ENCODE peak calls at places on chromosomes 12 and 14, in five cellular contexts. P, F, H, A and Z are unnamed samples.
A peak's percentile ranks its signal among the peaks of the same experiment; 100 is the strongest.

GRCh38 chr14:105211086-105211757 is 30.1 kb upstream of the NUDT14 start:
- DNase-seq in P (no peak), F (no peak), H (no peak), A (no peak), Z (no peak)

GRCh38 chr14:54722791-54723432 is 156.0 kb downstream of the SAMD4A start:
- DNase-seq in P (peak; percentile 37), F (no peak), H (no peak), A (no peak), Z (peak; percentile 62)

GRCh38 chr12:105331805-105332251 is 1.3 kb downstream of the C12orf75 start:
- DNase-seq in P (no peak), F (no peak), H (no peak), A (no peak), Z (no peak)

GRCh38 chr14:104985675-104986486 is at the start of gene CLBA1:
- DNase-seq in P (peak; percentile 99), F (peak; percentile 94), H (peak; percentile 96), A (peak; percentile 75), Z (peak; percentile 95)

GRCh38 chr14:50666772-50667490 is 1.2 kb downstream of the SAV1 start:
- DNase-seq in P (peak; percentile 33), F (peak; percentile 60), H (no peak), A (peak; percentile 30), Z (peak; percentile 15)

GRCh38 chr12:131390408-131391100 is 320.3 kb upstream of the SFSWAP start:
- DNase-seq in P (no peak), F (no peak), H (no peak), A (no peak), Z (peak; percentile 26)

GRCh38 chr14:92848941-92849340 is 54.8 kb downstream of the GOLGA5 start:
- DNase-seq in P (no peak), F (no peak), H (no peak), A (no peak), Z (no peak)

GRCh38 chr14:59123975-59124374 is 64.5 kb upstream of the DAAM1 start:
- DNase-seq in P (no peak), F (no peak), H (no peak), A (no peak), Z (peak; percentile 12)

GRCh38 chr12:115998119-115998633 is 279.3 kb downstream of the MED13L start:
- DNase-seq in P (peak; percentile 22), F (no peak), H (no peak), A (peak; percentile 47), Z (peak; percentile 66)

GRCh38 chr12:108338915-108339657 is at the start of gene CMKLR1:
- DNase-seq in P (no peak), F (peak; percentile 47), H (peak; percentile 85), A (no peak), Z (no peak)

GRCh38 chr12:109770861-109771670 is 57.4 kb downstream of the FAM222A start:
- DNase-seq in P (no peak), F (peak; percentile 36), H (peak; percentile 51), A (no peak), Z (no peak)

GRCh38 chr12:67019070-67019469 is 250.1 kb upstream of the CAND1 start:
- DNase-seq in P (no peak), F (no peak), H (no peak), A (no peak), Z (peak; percentile 46)